ENCODE peak calls at places on chromosomes 12 and 14, in four cellular contexts. K is ELF-1, C is activated T-cell treated with anti-CD3 and anti-CD28 coated beads for 1 hour, R is colonic mucosa. L is an unnamed sample.

GRCh38 chr14:42299692-42300091 is 693.0 kb downstream of the LRFN5 start:
- DNase-seq in K (no peak), C (no peak), R (no peak), L (no peak)

GRCh38 chr14:44778562-44778961 is 183.2 kb downstream of the KLHL28 start:
- DNase-seq in K (peak), C (no peak), R (no peak), L (peak)

GRCh38 chr12:48119078-48119833 is at the start of gene PFKM:
- DNase-seq in K (peak), C (peak), R (peak), L (peak)

GRCh38 chr14:86430807-86431206 is 900.9 kb downstream of the FLRT2 start:
- DNase-seq in K (no peak), C (no peak), R (no peak), L (no peak)

GRCh38 chr12:44874981-44875416 is 1.1 kb downstream of the NELL2 start:
- DNase-seq in K (peak), C (peak), R (no peak), L (peak)

GRCh38 chr14:93917141-93917540 is 10.0 kb upstream of the FAM181A start:
- DNase-seq in K (no peak), C (no peak), R (no peak), L (no peak)

GRCh38 chr12:12240671-12241345 is 26.0 kb downstream of the LRP6 start:
- DNase-seq in K (no peak), C (no peak), R (no peak), L (peak)

GRCh38 chr12:110577717-110578521 is 5.2 kb downstream of the PPTC7 start:
- DNase-seq in K (no peak), C (no peak), R (peak), L (no peak)

GRCh38 chr12:30692470-30692869 is 3.2 kb downstream of the IPO8 start:
- DNase-seq in K (no peak), C (no peak), R (no peak), L (no peak)

GRCh38 chr14:30015471-30015870 is 87.8 kb upstream of the PRKD1 start:
- DNase-seq in K (no peak), C (no peak), R (no peak), L (no peak)

GRCh38 chr12:52341066-52341580 is 19.9 kb upstream of the KRT83 start:
- DNase-seq in K (no peak), C (no peak), R (no peak), L (no peak)

GRCh38 chr12:32801269-32802019 is 45.7 kb upstream of the YARS2 start:
- DNase-seq in K (no peak), C (no peak), R (no peak), L (no peak)

GRCh38 chr12:71371132-71371531 is 68.5 kb upstream of the LGR5 start:
- DNase-seq in K (no peak), C (no peak), R (no peak), L (no peak)

GRCh38 chr14:53190938-53191337 is 37.8 kb upstream of the DDHD1 start:
- DNase-seq in K (no peak), C (no peak), R (no peak), L (no peak)

GRCh38 chr12:51128905-51129304 is 44.0 kb downstream of the TFCP2 start:
- DNase-seq in K (no peak), C (no peak), R (no peak), L (no peak)

L was measured in islet precursor cell.